ENCODE peak calls at places on chromosomes 16 and 17, in ten cellular contexts. L, E, Q, Z, I, X, A, C, H and V are unnamed samples.

GRCh38 chr17:9768381-9768934 is 22.9 kb downstream of the DHRS7C start:
- DNase-seq in X (peak), C (peak), A (no peak), L (peak), Z (no peak), E (no peak), H (no peak), Q (peak), I (no peak), V (no peak)

GRCh38 chr17:66535611-66536010 is 233.2 kb downstream of the PRKCA start:
- DNase-seq in L (no peak), Z (no peak), E (no peak), C (no peak), I (no peak), A (no peak), Q (no peak), X (no peak), H (no peak), V (no peak)

GRCh38 chr17:78735832-78736525 is 46.1 kb downstream of the CYTH1 start:
- DNase-seq in H (no peak), C (no peak), L (peak), Q (peak), E (no peak), Z (peak), A (no peak), I (no peak), X (no peak), V (no peak)

GRCh38 chr17:4769628-4770027 is 2.1 kb upstream of the TM4SF5 start:
- DNase-seq in A (no peak), I (no peak), X (peak), Q (peak), C (peak), Z (no peak), H (no peak), L (peak), E (no peak), V (no peak)

GRCh38 chr16:81429045-81429521 is 15.5 kb upstream of the CMIP start:
- DNase-seq in E (no peak), Z (no peak), A (no peak), L (peak), X (peak), H (no peak), Q (peak), I (no peak), C (peak), V (no peak)

GRCh38 chr17:61510237-61510636 is 58.0 kb downstream of the TBX4 start:
- DNase-seq in C (no peak), L (no peak), A (no peak), H (no peak), X (no peak), E (no peak), I (no peak), Z (no peak), Q (no peak), V (no peak)

GRCh38 chr16:53198933-53199332 is 144.1 kb downstream of the CHD9 start:
- DNase-seq in Z (no peak), Q (no peak), L (no peak), I (no peak), X (no peak), H (no peak), A (no peak), C (no peak), E (no peak), V (no peak)

GRCh38 chr17:43545383-43545632 is 832 bp downstream of the ETV4 start:
- DNase-seq in X (peak), H (no peak), A (no peak), C (no peak), Q (peak), I (no peak), E (no peak), L (no peak), Z (peak), V (no peak)

GRCh38 chr16:88857728-88858339 is 907 bp downstream of the TRAPPC2L start:
- DNase-seq in C (peak), E (peak), H (peak), A (peak), I (peak), Q (peak), X (peak), L (peak), Z (peak), V (peak)